ENCODE peak calls at places on chromosomes 16 and 17, in eight cellular contexts. Q is left colon; J is NCI-H1105; C is NCI-H2171 treated with DMSO at 0.1 percent for 48 hours; B is hypothalamus; I is KBM-7; X is CD8-positive, alpha-beta memory T cell; N is AG04449. T is an unnamed sample.

GRCh38 chr16:4505356-4506153 is 29.4 kb downstream of the HMOX2 start:
- DNase-seq in Q (peak; percentile 41), J (no peak), C (no peak), B (no peak), I (peak; percentile 91), X (peak; percentile 93), N (no peak), T (peak; percentile 64)

GRCh38 chr17:62398891-62399290 is 18.5 kb downstream of the EFCAB3 start:
- DNase-seq in Q (no peak), J (no peak), C (no peak), B (no peak), I (no peak), X (no peak), N (no peak), T (no peak)

GRCh38 chr17:14098246-14098645 is 28.9 kb downstream of the COX10 start:
- DNase-seq in Q (no peak), J (no peak), C (no peak), B (no peak), I (no peak), X (no peak), N (no peak), T (peak; percentile 34)

GRCh38 chr16:11233727-11234376 is 22.2 kb downstream of the SOCS1 start:
- DNase-seq in Q (no peak), J (no peak), C (no peak), B (no peak), I (peak; percentile 73), X (peak; percentile 49), N (no peak), T (peak; percentile 53)

GRCh38 chr16:21702259-21702658 is 38.5 kb downstream of the OTOA start:
- DNase-seq in Q (no peak), J (no peak), C (no peak), B (no peak), I (no peak), X (no peak), N (no peak), T (no peak)

GRCh38 chr17:76683011-76683755 is 27.6 kb downstream of the MXRA7 start:
- DNase-seq in Q (no peak), J (no peak), C (no peak), B (no peak), I (no peak), X (no peak), N (no peak), T (no peak)

GRCh38 chr16:62545039-62545438 is 508.8 kb upstream of the CDH8 start:
- DNase-seq in Q (no peak), J (no peak), C (no peak), B (no peak), I (no peak), X (no peak), N (no peak), T (no peak)

GRCh38 chr16:82694239-82694874 is 67.6 kb downstream of the CDH13 start:
- DNase-seq in Q (no peak), J (no peak), C (no peak), B (no peak), I (no peak), X (no peak), N (peak; percentile 50), T (no peak)

GRCh38 chr16:11139624-11140375 is 116.2 kb downstream of the SOCS1 start:
- DNase-seq in Q (no peak), J (no peak), C (no peak), B (no peak), I (no peak), X (peak; percentile 53), N (no peak), T (peak; percentile 81)

GRCh38 chr16:50360779-50361178 is 8.0 kb downstream of the BRD7 start:
- DNase-seq in Q (no peak), J (no peak), C (peak; percentile 84), B (no peak), I (no peak), X (no peak), N (no peak), T (no peak)

GRCh38 chr16:7137560-7138330 is 194.9 kb upstream of the RBFOX1 start:
- DNase-seq in Q (no peak), J (no peak), C (no peak), B (no peak), I (no peak), X (no peak), N (no peak), T (peak; percentile 3)

GRCh38 chr16:84482001-84482891 is 22.2 kb downstream of the MEAK7 start:
- DNase-seq in Q (no peak), J (no peak), C (no peak), B (no peak), I (no peak), X (no peak), N (no peak), T (no peak)

GRCh38 chr17:61672140-61672539 is 81.1 kb upstream of the NACA2 start:
- DNase-seq in Q (no peak), J (no peak), C (no peak), B (no peak), I (no peak), X (no peak), N (no peak), T (no peak)

GRCh38 chr17:70608193-70608592 is 438.9 kb downstream of the KCNJ2 start:
- DNase-seq in Q (no peak), J (no peak), C (no peak), B (no peak), I (no peak), X (no peak), N (no peak), T (no peak)